ENCODE peak calls at places on chromosomes 11 and 22, in five cellular contexts. P is HCT116, Z is GM12878, B is SK-N-SH, L is K562. C is an unnamed sample.

GRCh38 chr11:45926536-45927331 is 4.3 kb downstream of the LARGE2 start:
- DNase-seq in Z (no peak), L (no peak), B (no peak), P (no peak), C (no peak)

GRCh38 chr11:130801287-130802146 is 114.8 kb downstream of the SNX19 start:
- DNase-seq in P (no peak), B (no peak), Z (no peak), L (no peak), C (no peak)

GRCh38 chr11:70495351-70496310 is 97.3 kb downstream of the CTTN start:
- DNase-seq in P (no peak), L (no peak), B (no peak), Z (no peak), C (no peak)

GRCh38 chr22:36143066-36143815 is 17.3 kb downstream of the APOL3 start:
- DNase-seq in B (no peak), P (no peak), L (no peak), Z (no peak), C (peak; percentile 53)

GRCh38 chr11:61554172-61554988 is 26.5 kb downstream of the SYT7 start:
- DNase-seq in L (peak; percentile 44), B (no peak), Z (no peak), P (no peak), C (no peak)

GRCh38 chr11:3219281-3219892 is 774 bp upstream of the MRGPRG start:
- DNase-seq in L (no peak), P (no peak), B (no peak), Z (no peak), C (no peak)

GRCh38 chr11:106888386-106888785 is 129.9 kb downstream of the GUCY1A2 start:
- DNase-seq in L (no peak), B (no peak), Z (no peak), P (no peak), C (no peak)

GRCh38 chr22:38114484-38115398 is 4.3 kb upstream of the BAIAP2L2 start:
- DNase-seq in B (peak; percentile 88), Z (no peak), P (peak; percentile 37), L (peak; percentile 75), C (peak; percentile 38)

GRCh38 chr11:76310832-76311231 is 70.1 kb downstream of the THAP12 start:
- DNase-seq in L (no peak), Z (no peak), P (no peak), B (no peak), C (no peak)

GRCh38 chr11:31509017-31509411 is 408 bp downstream of the IMMP1L start:
- DNase-seq in L (peak; percentile 9), B (no peak), P (no peak), Z (no peak), C (peak; percentile 6)

GRCh38 chr11:133955091-133955846 is 1.5 kb downstream of the IGSF9B start:
- DNase-seq in B (peak; percentile 81), L (no peak), Z (no peak), P (no peak), C (no peak)

GRCh38 chr11:31233425-31233824 is 136.1 kb downstream of the DCDC1 start:
- DNase-seq in L (no peak), Z (no peak), B (no peak), P (peak; percentile 29), C (peak; percentile 2)

GRCh38 chr22:48858121-48858520 is 969.6 kb downstream of the BRD1 start:
- DNase-seq in B (no peak), Z (no peak), L (no peak), P (no peak), C (no peak)

GRCh38 chr11:3225826-3226750 is 6.1 kb downstream of the MRGPRE start:
- DNase-seq in Z (no peak), P (no peak), L (no peak), B (peak; percentile 15), C (no peak)

GRCh38 chr22:41917906-41918791 is 3.3 kb upstream of the SHISA8 start:
- DNase-seq in Z (no peak), P (no peak), B (no peak), L (no peak), C (no peak)
- TF ChIP-seq MAX in Z (no peak), P (no peak), B (no peak), L (no peak), C (no peak)

GRCh38 chr11:22115470-22116037 is 77.3 kb upstream of the ANO5 start:
- DNase-seq in P (no peak), Z (no peak), B (no peak), L (no peak), C (no peak)
- TF ChIP-seq ZBTB33 in P (no peak), Z (no peak), B (no peak), L (no peak), C (no peak)

GRCh38 chr11:122652495-122652894 is 3.0 kb upstream of the UBASH3B start:
- DNase-seq in L (no peak), B (no peak), Z (no peak), P (no peak), C (peak; percentile 55)

GRCh38 chr11:122653911-122654310 is 1.6 kb upstream of the UBASH3B start:
- DNase-seq in L (no peak), B (no peak), P (no peak), Z (no peak), C (no peak)

GRCh38 chr11:122655527-122656072 is at the start of gene UBASH3B:
- DNase-seq in P (peak; percentile 71), L (peak; percentile 62), B (peak; percentile 85), Z (no peak), C (peak; percentile 47)

GRCh38 chr11:122656631-122657101 is 1.1 kb downstream of the UBASH3B start:
- DNase-seq in L (no peak), Z (no peak), B (no peak), P (no peak), C (no peak)

DNA sequence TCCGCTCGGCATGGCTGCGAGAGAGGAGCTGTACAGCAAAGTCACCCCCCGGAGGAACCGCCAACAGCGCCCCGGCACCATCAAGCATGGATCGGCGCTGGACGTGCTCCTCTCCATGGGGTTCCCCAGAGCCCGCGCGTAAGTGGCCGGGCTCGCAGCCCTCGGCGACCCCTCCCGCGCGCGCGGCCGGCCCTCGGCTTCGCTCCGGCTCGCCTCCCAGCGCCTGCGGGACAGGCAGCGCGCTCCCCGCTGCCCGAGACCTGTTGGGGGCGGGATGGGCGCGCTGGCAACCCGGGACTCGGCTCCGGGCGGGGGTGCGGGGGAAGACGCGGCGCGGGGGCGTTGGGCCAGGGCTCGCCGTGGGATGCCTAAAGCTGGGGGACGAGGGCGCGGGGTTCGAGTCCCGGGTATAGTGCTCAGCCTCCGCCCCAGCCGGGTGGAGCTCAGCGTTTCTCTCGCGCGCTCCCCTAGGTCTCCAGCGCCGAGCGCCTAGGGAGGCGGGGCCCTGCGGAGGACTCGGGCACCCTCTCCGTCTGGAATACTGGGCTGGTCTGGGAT is 630 bp downstream of the UBASH3B start:
- DNase-seq in L (peak; percentile 55), B (peak; percentile 87), Z (no peak), P (no peak), C (no peak)
- TF ChIP-seq MAX in L (no peak), B (peak; percentile 5), Z (no peak), P (no peak), C (no peak)

GRCh38 chr22:41347066-41347859 is 34.5 kb upstream of the TEF start:
- DNase-seq in P (no peak), L (no peak), Z (no peak), B (no peak), C (no peak)
- TF ChIP-seq ZBTB33 in P (no peak), L (no peak), Z (no peak), B (no peak), C (no peak)

DNA sequence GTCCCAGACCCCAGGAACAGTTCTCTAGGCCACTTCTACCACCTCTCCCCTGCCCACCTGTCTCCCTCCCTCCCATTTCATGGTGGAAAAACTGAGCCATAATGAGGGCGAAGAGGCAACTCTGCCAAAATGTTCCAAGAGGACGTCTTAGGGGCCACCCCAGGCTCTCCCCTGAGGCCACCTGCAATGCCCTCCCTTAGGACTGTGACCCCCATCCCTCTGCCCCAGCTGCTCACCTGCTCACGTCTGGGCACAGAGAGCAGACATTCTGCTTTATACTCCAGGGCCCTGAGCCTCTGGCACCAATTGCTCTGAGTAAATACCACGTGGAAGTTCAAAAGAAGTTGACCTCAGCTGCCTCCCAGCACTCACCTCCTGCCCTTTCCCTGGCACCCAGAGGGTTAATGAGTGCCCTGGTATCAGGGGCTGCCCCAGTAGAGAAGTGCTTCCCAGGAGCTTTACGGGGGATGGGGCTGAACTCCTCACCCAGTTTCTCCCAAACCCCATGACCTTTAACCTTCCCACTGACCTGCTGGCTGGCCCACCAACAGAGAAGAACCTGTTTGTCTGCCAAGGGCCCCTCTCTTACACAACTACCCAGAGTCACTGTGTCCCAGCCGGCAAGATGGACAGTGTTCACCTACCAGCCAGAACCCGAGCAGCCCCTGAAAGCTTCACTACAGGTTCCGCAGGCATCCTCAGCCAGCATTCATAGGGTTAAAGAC is 627 bp upstream of the APOA5 start:
- DNase-seq in L (no peak), Z (no peak), B (no peak), P (no peak), C (peak; percentile 63)
- TF ChIP-seq MAX in L (no peak), Z (no peak), B (no peak), P (no peak), C (peak; percentile 88)

GRCh38 chr11:8313504-8314090 is 49.9 kb upstream of the LMO1 start:
- DNase-seq in Z (no peak), B (no peak), P (no peak), L (no peak), C (no peak)
- TF ChIP-seq ZBTB33 in Z (no peak), B (no peak), P (no peak), L (no peak), C (no peak)

GRCh38 chr11:69251639-69252493 is 42.1 kb upstream of the MYEOV start:
- DNase-seq in B (no peak), P (no peak), Z (no peak), L (no peak), C (peak; percentile 52)

GRCh38 chr11:69250503-69251393 is 43.2 kb upstream of the MYEOV start:
- DNase-seq in B (no peak), P (no peak), L (no peak), Z (no peak), C (no peak)

GRCh38 chr11:69252494-69252845 is 41.5 kb upstream of the MYEOV start:
- DNase-seq in Z (no peak), P (no peak), L (no peak), B (no peak), C (no peak)

GRCh38 chr11:69249086-69249640 is 44.8 kb upstream of the MYEOV start:
- DNase-seq in Z (no peak), P (no peak), L (no peak), B (no peak), C (no peak)

DNA sequence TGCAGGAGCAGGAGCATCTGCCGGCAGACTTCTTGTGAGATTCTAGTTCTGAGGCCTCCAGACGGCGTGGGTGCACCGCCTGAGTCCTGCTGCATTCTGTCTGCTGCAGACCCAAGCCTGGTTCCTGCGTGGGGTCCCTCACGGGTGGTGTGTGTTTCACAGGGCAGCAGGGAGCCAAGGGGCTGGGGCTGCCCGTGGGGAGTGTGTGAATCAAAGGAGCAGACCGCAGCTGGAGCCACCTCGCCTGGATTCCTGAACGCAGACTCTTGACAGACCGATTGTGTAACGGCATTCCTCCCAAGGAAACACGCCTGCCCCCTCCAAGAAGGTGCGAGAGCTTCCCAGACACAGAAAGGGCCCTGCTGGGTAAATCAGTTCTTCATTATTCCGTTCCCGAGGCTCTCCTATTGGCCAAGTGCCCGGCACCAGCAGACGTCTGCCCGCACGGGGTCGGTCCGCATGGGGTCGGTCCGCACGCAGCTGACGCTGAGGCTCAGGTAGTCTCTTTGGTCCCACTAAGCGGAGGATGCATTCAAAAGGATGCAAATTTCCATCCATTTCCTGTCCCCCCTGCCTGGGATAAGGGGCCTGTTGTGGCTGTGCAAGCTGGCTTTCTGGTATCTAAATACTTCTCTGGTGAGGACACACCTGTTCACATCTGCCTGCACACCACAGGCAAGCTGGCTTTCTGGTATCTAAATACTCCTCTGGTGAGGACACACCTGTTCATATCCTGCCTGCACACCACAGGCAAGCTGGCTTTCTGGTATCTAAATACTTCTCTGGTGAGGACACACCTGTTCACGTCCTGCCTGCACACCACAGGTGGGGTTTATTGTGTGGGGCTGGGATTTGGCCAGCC is 44.1 kb upstream of the MYEOV start:
- DNase-seq in B (no peak), Z (no peak), L (no peak), P (no peak), C (no peak)
- TF ChIP-seq MAX in B (no peak), Z (no peak), L (no peak), P (no peak), C (no peak)

C was measured in HepG2.